ENCODE peak calls at places on chromosomes 2 and 18, in nine cellular contexts. V is left lobe of liver; E is left kidney; Z is left cardiac atrium; H is kidney epithelial cell; X is stimulated activated CD8-positive, alpha-beta memory T cell treated with anti-CD3 and anti-CD28 coated beads, Interleukin-4, amount 100 ng/mL, for 1 hour; Y is heart left ventricle; L is activated T-cell treated with anti-CD3 and anti-CD28 coated beads, Interleukin-2, amount 50 U/mL, for 72 hours; W is fibroblast of the conjunctiva. N is an unnamed sample.

GRCh38 chr2:66405473-66405872 is 29.5 kb upstream of the MEIS1 start:
- DNase-seq in V (no peak), E (peak), Z (no peak), H (no peak), X (no peak), Y (no peak), L (no peak), W (no peak), N (no peak)

GRCh38 chr2:44360749-44361329 is 455 bp downstream of the PREPL start:
- DNase-seq in V (no peak), E (peak), Z (no peak), H (no peak), X (no peak), Y (no peak), L (peak), W (no peak), N (no peak)

GRCh38 chr2:44268259-44268649 is 7.0 kb upstream of the SLC3A1 start:
- DNase-seq in V (no peak), E (peak), Z (no peak), H (peak), X (no peak), Y (no peak), L (no peak), W (no peak), N (no peak)

GRCh38 chr2:118197011-118197695 is 108.9 kb downstream of the INSIG2 start:
- DNase-seq in V (no peak), E (peak), Z (no peak), H (no peak), X (no peak), Y (no peak), L (no peak), W (no peak), N (no peak)

GRCh38 chr2:60331106-60331809 is 222.2 kb downstream of the BCL11A start:
- DNase-seq in V (no peak), E (no peak), Z (no peak), H (no peak), X (no peak), Y (no peak), L (no peak), W (no peak), N (no peak)

GRCh38 chr2:62740221-62740620 is 34.7 kb downstream of the EHBP1 start:
- DNase-seq in V (no peak), E (no peak), Z (no peak), H (no peak), X (no peak), Y (no peak), L (no peak), W (no peak), N (no peak)

GRCh38 chr2:23940262-23940975 is at the start of gene UBXN2A:
- DNase-seq in V (peak), E (peak), Z (peak), H (no peak), X (peak), Y (peak), L (peak), W (peak), N (peak)

GRCh38 chr18:12416108-12416729 is 8.5 kb downstream of the PRELID3A start:
- DNase-seq in V (no peak), E (no peak), Z (no peak), H (no peak), X (no peak), Y (no peak), L (no peak), W (no peak), N (no peak)

GRCh38 chr2:85246348-85246747 is 81.4 kb downstream of the TGOLN2 start:
- DNase-seq in V (no peak), E (peak), Z (no peak), H (no peak), X (no peak), Y (no peak), L (no peak), W (no peak), N (no peak)

GRCh38 chr2:35114765-35115164 is 1240.8 kb upstream of the CRIM1 start:
- DNase-seq in V (no peak), E (peak), Z (no peak), H (no peak), X (no peak), Y (no peak), L (no peak), W (no peak), N (no peak)